ENCODE peak calls at places on chromosomes 11 and 22, in six cellular contexts. U is RWPE1; A is body of pancreas; N is H1; V is uterus; D is naive thymus-derived CD4-positive, alpha-beta T cell. R is an unnamed sample.

GRCh38 chr11:78809931-78810481 is 235.3 kb upstream of the NARS2 start:
- DNase-seq in V (no peak), U (no peak), A (no peak), D (no peak), N (no peak), R (no peak)

GRCh38 chr11:77208535-77208934 is 80.5 kb downstream of the MYO7A start:
- DNase-seq in V (no peak), N (no peak), U (no peak), D (no peak), A (no peak), R (no peak)

GRCh38 chr22:50579752-50580151 is 1.5 kb upstream of the CPT1B start:
- DNase-seq in V (no peak), A (no peak), N (no peak), D (no peak), U (no peak), R (no peak)

GRCh38 chr22:43828711-43829447 is 16.8 kb upstream of the EFCAB6 start:
- DNase-seq in D (no peak), V (peak; percentile 43), N (no peak), U (no peak), A (peak; percentile 15), R (peak; percentile 83)

GRCh38 chr11:113771964-113772363 is 1.5 kb downstream of the ZW10 start:
- DNase-seq in A (no peak), D (no peak), N (no peak), V (no peak), U (no peak), R (no peak)

GRCh38 chr22:31243339-31244043 is 31.4 kb downstream of the LIMK2 start:
- DNase-seq in U (peak; percentile 61), N (no peak), D (no peak), V (no peak), A (no peak), R (no peak)

GRCh38 chr11:41955635-41956400 is 496.4 kb upstream of the LRRC4C start:
- DNase-seq in D (no peak), N (no peak), A (no peak), V (no peak), U (no peak), R (no peak)

GRCh38 chr11:80383655-80384054 is 942.8 kb upstream of the TENM4 start:
- DNase-seq in V (no peak), N (no peak), D (no peak), A (no peak), U (no peak), R (no peak)

GRCh38 chr11:3880724-3881123 is 25.3 kb downstream of the STIM1 start:
- DNase-seq in U (no peak), N (no peak), D (no peak), V (no peak), A (no peak), R (no peak)

GRCh38 chr11:66272600-66272999 is 4.2 kb downstream of the RAB1B start:
- DNase-seq in V (no peak), N (no peak), A (no peak), U (no peak), D (no peak), R (no peak)

GRCh38 chr11:69588270-69588669 is 52.7 kb upstream of the CCND1 start:
- DNase-seq in U (peak; percentile 49), D (no peak), N (no peak), A (no peak), V (no peak), R (no peak)

GRCh38 chr22:48849963-48850657 is 977.6 kb downstream of the BRD1 start:
- DNase-seq in A (no peak), D (no peak), N (no peak), V (no peak), U (no peak), R (no peak)

GRCh38 chr11:11668781-11669180 is 47.0 kb upstream of the GALNT18 start:
- DNase-seq in A (no peak), N (no peak), U (no peak), D (no peak), V (no peak), R (no peak)

GRCh38 chr11:130131957-130132850 is 27.4 kb upstream of the ST14 start:
- DNase-seq in N (peak; percentile 63), A (peak; percentile 68), V (peak; percentile 41), U (peak; percentile 77), D (no peak), R (no peak)

GRCh38 chr22:21632237-21632895 is at the start of gene CCDC116:
- DNase-seq in D (no peak), N (peak; percentile 73), A (no peak), V (no peak), U (no peak), R (peak; percentile 60)

GRCh38 chr22:45036154-45036553 is 26.3 kb upstream of the PHF21B start:
- DNase-seq in D (no peak), V (peak; percentile 23), A (no peak), N (no peak), U (no peak), R (no peak)

GRCh38 chr22:47782461-47783075 is 1020.1 kb downstream of the TBC1D22A start:
- DNase-seq in A (no peak), V (no peak), U (no peak), N (peak; percentile 34), D (no peak), R (no peak)

GRCh38 chr11:115215694-115216615 is 288.3 kb downstream of the CADM1 start:
- DNase-seq in A (no peak), D (no peak), V (no peak), U (no peak), N (no peak), R (no peak)

GRCh38 chr11:80846979-80847378 is 1406.1 kb upstream of the TENM4 start:
- DNase-seq in D (no peak), N (no peak), V (no peak), U (no peak), A (no peak), R (no peak)

GRCh38 chr11:28836285-28837081 is 728.3 kb downstream of the METTL15 start:
- DNase-seq in A (no peak), D (no peak), V (no peak), U (peak; percentile 74), N (no peak), R (no peak)

GRCh38 chr22:44026066-44026629 is 2.0 kb downstream of the PARVB start:
- DNase-seq in U (no peak), A (no peak), N (no peak), V (no peak), D (no peak), R (peak; percentile 76)

GRCh38 chr22:45934168-45934564 is 42.8 kb downstream of the WNT7B start:
- DNase-seq in N (no peak), U (no peak), D (no peak), A (no peak), V (no peak), R (no peak)

GRCh38 chr11:67120881-67121710 is 2.0 kb downstream of the KDM2A start:
- DNase-seq in D (no peak), A (peak; percentile 63), N (no peak), V (no peak), U (no peak), R (no peak)

GRCh38 chr11:95922536-95923440 is 1.1 kb downstream of the MTMR2 start:
- DNase-seq in A (no peak), D (no peak), V (no peak), N (no peak), U (no peak), R (no peak)

DNA sequence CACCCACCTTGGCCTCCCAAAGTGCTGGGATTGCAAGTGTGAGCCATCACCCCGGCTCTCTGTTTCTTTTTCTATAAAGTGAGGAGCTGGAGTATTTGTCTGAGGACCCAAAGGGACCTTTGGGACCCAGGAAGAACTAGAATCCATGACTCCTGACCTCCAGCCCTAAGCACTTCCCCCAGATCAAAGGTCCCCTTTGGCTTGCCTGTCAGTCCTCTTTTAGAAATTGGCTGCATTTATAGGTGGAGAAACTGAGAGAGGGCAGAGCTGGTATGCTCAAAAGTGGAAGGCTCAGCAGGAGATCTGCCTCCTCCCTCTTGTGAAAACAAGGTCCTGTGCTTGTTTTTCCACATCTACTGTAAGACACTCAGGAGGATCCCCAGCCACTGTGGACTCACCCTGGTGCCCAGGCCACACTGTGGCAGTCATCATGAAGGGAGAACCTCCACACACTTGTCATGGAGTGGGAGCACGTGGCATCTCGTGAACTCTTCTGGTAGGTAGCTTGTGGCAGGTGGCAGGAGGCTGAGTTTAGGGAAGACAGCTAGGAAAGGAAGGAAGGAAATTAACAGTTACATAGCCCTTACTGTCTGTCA is 12.4 kb upstream of the PLEKHA7 start:
- DNase-seq in A (no peak), U (no peak), V (no peak), D (no peak), N (no peak), R (no peak)
- H3K27ac ChIP-seq in A (no peak overlapping the region), U (no peak overlapping the region), V (no peak overlapping the region), D (no peak overlapping the region), N (no peak overlapping the region), R (no peak overlapping the region)

GRCh38 chr11:13126430-13126829 is 117.3 kb downstream of the RASSF10 start:
- DNase-seq in N (no peak), A (no peak), V (no peak), D (no peak), U (peak; percentile 47), R (no peak)
- H3K27ac ChIP-seq in N (no peak overlapping the region), A (no peak overlapping the region), V (no peak overlapping the region), D (no peak overlapping the region), U (no peak overlapping the region), R (no peak overlapping the region)

GRCh38 chr11:102266111-102266510 is 51.2 kb upstream of the BIRC3 start:
- DNase-seq in V (no peak), A (no peak), D (no peak), U (no peak), N (no peak), R (no peak)

GRCh38 chr11:102269927-102270326 is 47.4 kb upstream of the BIRC3 start:
- DNase-seq in A (no peak), V (no peak), U (peak; percentile 74), N (no peak), D (no peak), R (no peak)

GRCh38 chr11:102268083-102268984 is 49.0 kb upstream of the BIRC3 start:
- DNase-seq in U (peak; percentile 99), D (peak; percentile 55), V (peak; percentile 79), N (peak; percentile 88), A (peak; percentile 96), R (peak; percentile 84)

GRCh38 chr11:102267602-102268001 is 49.7 kb upstream of the BIRC3 start:
- DNase-seq in U (peak; percentile 75), N (no peak), V (no peak), D (no peak), A (no peak), R (no peak)

GRCh38 chr11:102268985-102269470 is 48.3 kb upstream of the BIRC3 start:
- DNase-seq in V (no peak), U (no peak), A (no peak), N (no peak), D (no peak), R (no peak)
- H3K27ac ChIP-seq in V (peak overlapping the region; percentile 58), U (peak overlapping the region; percentile 96), A (peak overlapping the region; percentile 79), N (no peak overlapping the region), D (no peak overlapping the region), R (no peak overlapping the region)

DNA sequence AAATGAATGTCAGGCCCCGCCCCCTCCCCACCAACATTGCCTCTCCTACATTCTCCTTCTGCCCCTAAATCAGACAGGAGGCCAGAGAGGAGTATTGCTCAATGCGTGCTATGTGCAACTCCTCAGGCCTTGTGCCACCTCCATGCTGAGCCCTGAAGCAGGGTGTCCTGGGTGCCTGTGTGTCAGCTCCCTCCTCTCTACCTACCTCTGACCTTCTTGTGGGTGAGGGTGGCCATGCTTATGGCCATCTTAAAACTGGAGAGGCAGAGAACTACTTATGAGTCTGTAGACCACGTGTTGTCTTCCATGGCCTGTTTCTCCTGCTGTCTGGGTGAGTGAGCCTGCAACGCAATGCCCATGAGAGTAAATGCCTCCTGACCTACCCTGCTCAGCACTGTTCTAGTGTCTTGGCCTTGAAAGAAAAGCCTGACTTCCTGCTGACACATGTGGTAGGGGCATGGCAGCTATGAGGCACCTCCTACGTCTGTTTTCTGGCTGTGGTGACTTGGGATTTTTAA is 10.5 kb downstream of the MCAM start:
- DNase-seq in U (no peak), V (peak; percentile 51), A (no peak), N (no peak), D (no peak), R (peak; percentile 79)
- H3K27ac ChIP-seq in U (peak overlapping the region; percentile 50), V (peak overlapping the region; percentile 71), A (no peak overlapping the region), N (no peak overlapping the region), D (peak overlapping the region; percentile 76), R (peak overlapping the region; percentile 49)

R was measured in aorta.